ENCODE peak calls at places on chromosomes 5 and 9, in four cellular contexts. Z is cerebellum; H is NCI-H69; J is activated CD8-positive, alpha-beta memory T cell treated with anti-CD3 and anti-CD28 coated beads, Interleukin-2, amount 10 ng/mL, durations not matched to agents 7 days and 5 days. O is an unnamed sample.

GRCh38 chr5:133729800-133730199 is 117.5 kb upstream of the FSTL4 start:
- DNase-seq in Z (no peak), H (no peak), J (peak), O (no peak)

GRCh38 chr5:178685386-178686059 is 44.9 kb downstream of the ZNF354A start:
- DNase-seq in Z (no peak), H (peak), J (no peak), O (no peak)

GRCh38 chr5:41256400-41256799 is 43.1 kb upstream of the C6 start:
- DNase-seq in Z (no peak), H (no peak), J (no peak), O (no peak)

GRCh38 chr9:121732886-121733285 is 81.5 kb downstream of the DAB2IP start:
- DNase-seq in Z (no peak), H (no peak), J (no peak), O (peak)

GRCh38 chr5:148998174-148998797 is 64.6 kb downstream of the SH3TC2 start:
- DNase-seq in Z (peak), H (peak), J (peak), O (peak)

GRCh38 chr5:69467442-69468225 is 25.0 kb upstream of the OCLN start:
- DNase-seq in Z (no peak), H (no peak), J (no peak), O (no peak)

GRCh38 chr9:93309889-93310425 is 126.0 kb downstream of the WNK2 start:
- DNase-seq in Z (no peak), H (no peak), J (no peak), O (no peak)

GRCh38 chr5:142281012-142281374 is 43.8 kb downstream of the SPRY4 start:
- DNase-seq in Z (no peak), H (no peak), J (no peak), O (no peak)

GRCh38 chr5:172864747-172865146 is 30.7 kb downstream of the ERGIC1 start:
- DNase-seq in Z (no peak), H (no peak), J (no peak), O (no peak)

GRCh38 chr5:159915913-159916840 is at the start of gene ADRA1B:
- DNase-seq in Z (peak), H (peak), J (no peak), O (peak)

GRCh38 chr9:21434202-21435014 is 5.8 kb upstream of the IFNA1 start:
- DNase-seq in Z (no peak), H (peak), J (no peak), O (peak)

GRCh38 chr9:5718296-5719032 is 89.6 kb downstream of the RIC1 start:
- DNase-seq in Z (no peak), H (peak), J (no peak), O (peak)

GRCh38 chr9:36968574-36969215 is 65.4 kb downstream of the PAX5 start:
- DNase-seq in Z (no peak), H (no peak), J (no peak), O (no peak)

GRCh38 chr5:113693205-113693553 is 179.7 kb downstream of the YTHDC2 start:
- DNase-seq in Z (peak), H (peak), J (no peak), O (no peak)

GRCh38 chr9:135519179-135519971 is 1.9 kb upstream of the LCN1 start:
- DNase-seq in Z (no peak), H (no peak), J (no peak), O (no peak)

GRCh38 chr5:1111727-1112289 is at the start of gene SLC12A7:
- DNase-seq in Z (no peak), H (peak), J (peak), O (peak)

GRCh38 chr9:122053056-122053455 is 40.1 kb downstream of the TTLL11 start:
- DNase-seq in Z (no peak), H (peak), J (no peak), O (no peak)

GRCh38 chr9:75451045-75451444 is 362.7 kb downstream of the OSTF1 start:
- DNase-seq in Z (no peak), H (no peak), J (no peak), O (peak)

O was measured in myocyte.